ENCODE peak calls at places on chromosome 12, in nine cellular contexts. M is H7, O is astrocyte, N is upper lobe of left lung, D is ovary, P is Peyer's patch, K is upper lobe of right lung, H is aorta, X is adipocyte. J is an unnamed sample. For H3K36me3, the result is how much of the 10 kb centered on the place peaks cover.

GRCh38 chr12:102980350-102980749 is 22.9 kb downstream of the ASCL1 start:
- DNase-seq in K (no peak), D (no peak), X (no peak), O (no peak), H (no peak), M (no peak), N (no peak), P (no peak), J (no peak)

GRCh38 chr12:70543444-70543843 is 93.8 kb downstream of the PTPRB start:
- DNase-seq in X (peak), O (peak), H (no peak), M (no peak), D (no peak), K (no peak), P (no peak), N (no peak), J (peak)

GRCh38 chr12:6838854-6839253 is 1.9 kb upstream of the GNB3 start:
- DNase-seq in O (no peak), X (no peak), K (no peak), H (peak), D (no peak), P (no peak), N (no peak), M (no peak), J (no peak)

GRCh38 chr12:76768566-76768965 is 4.7 kb downstream of the ZDHHC17 start:
- DNase-seq in O (no peak), D (no peak), M (no peak), P (no peak), H (no peak), N (no peak), K (no peak), X (peak), J (peak)

GRCh38 chr12:132776816-132777568 is 15.4 kb upstream of the ANKLE2 start:
- DNase-seq in O (peak), X (no peak), N (no peak), H (peak), K (no peak), D (peak), M (no peak), P (no peak), J (no peak)

GRCh38 chr12:121711925-121712461 is 559 bp upstream of the TMEM120B start:
- DNase-seq in D (no peak), K (no peak), P (no peak), O (no peak), H (peak), X (peak), M (no peak), N (no peak), J (peak)

GRCh38 chr12:54565658-54566552 is 16.5 kb downstream of the PDE1B start:
- DNase-seq in H (no peak), X (no peak), N (no peak), P (no peak), M (peak), D (no peak), O (no peak), K (no peak), J (no peak)

GRCh38 chr12:1529862-1530591 is 64.4 kb downstream of the FBXL14 start:
- DNase-seq in K (peak), H (no peak), P (no peak), O (no peak), X (peak), M (peak), D (peak), N (no peak), J (no peak)

GRCh38 chr12:126874427-126875026 is 1392.4 kb upstream of the TMEM132C start:
- DNase-seq in P (peak), M (peak), K (peak), D (peak), O (peak), H (peak), X (peak), N (peak), J (no peak)

GRCh38 chr12:94717656-94718055 is 67.3 kb upstream of the TMCC3 start:
- DNase-seq in H (no peak), D (no peak), K (no peak), M (no peak), X (no peak), O (no peak), N (no peak), P (no peak), J (peak)

GRCh38 chr12:88624911-88625310 is 44.6 kb upstream of the KITLG start:
- DNase-seq in O (peak), M (no peak), D (no peak), K (no peak), X (peak), P (no peak), H (no peak), N (no peak), J (peak)

GRCh38 chr12:30823140-30823669 is 68.5 kb upstream of the CAPRIN2 start:
- DNase-seq in K (peak), M (peak), D (peak), P (peak), O (no peak), X (no peak), H (peak), N (peak), J (no peak)

GRCh38 chr12:131279281-131279921 is 325.7 kb downstream of the ADGRD1 start:
- DNase-seq in O (no peak), K (peak), P (peak), M (no peak), X (no peak), N (peak), H (peak), D (peak), J (no peak)

GRCh38 chr12:108881953-108882352 is 2.1 kb downstream of the DAO start:
- DNase-seq in N (no peak), H (no peak), K (no peak), P (no peak), O (no peak), M (no peak), X (no peak), D (no peak), J (peak)

GRCh38 chr12:26092706-26093105 is 32.1 kb downstream of the BHLHE41 start:
- DNase-seq in D (no peak), M (no peak), P (no peak), O (peak), H (no peak), X (no peak), K (no peak), N (no peak), J (no peak)

GRCh38 chr12:64160718-64161060 is 61.4 kb downstream of the KICS2 start:
- DNase-seq in K (no peak), X (peak), N (no peak), H (no peak), P (no peak), O (peak), D (no peak), M (no peak), J (peak)

GRCh38 chr12:12521044-12521485 is 41.6 kb downstream of the DUSP16 start:
- DNase-seq in P (no peak), D (no peak), M (no peak), H (no peak), K (no peak), O (peak), N (no peak), X (no peak), J (no peak)

GRCh38 chr12:28024231-28024995 is 51.9 kb upstream of the PTHLH start:
- DNase-seq in M (no peak), O (peak), H (no peak), P (no peak), K (no peak), N (no peak), X (peak), D (no peak), J (peak)

GRCh38 chr12:57243521-57244305 is 7.3 kb downstream of the STAC3 start:
- DNase-seq in P (peak), M (peak), H (peak), D (peak), K (peak), O (no peak), N (peak), X (peak), J (peak)

GRCh38 chr12:44227601-44228000 is 391.7 kb downstream of the TMEM117 start:
- DNase-seq in P (no peak), D (no peak), X (peak), K (no peak), N (no peak), M (no peak), O (no peak), H (no peak), J (peak)

GRCh38 chr12:106120578-106121105 is 18.1 kb downstream of the NUAK1 start:
- DNase-seq in K (no peak), P (no peak), M (no peak), O (no peak), X (no peak), N (no peak), H (no peak), D (no peak), J (no peak)

GRCh38 chr12:116594325-116595038 is 35.3 kb downstream of the MAP1LC3B2 start:
- DNase-seq in O (no peak), P (no peak), K (peak), X (no peak), H (peak), M (no peak), N (peak), D (no peak), J (no peak)

GRCh38 chr12:70666364-70666763 is 29.1 kb upstream of the PTPRB start:
- DNase-seq in D (no peak), O (no peak), N (no peak), P (no peak), K (no peak), H (no peak), X (no peak), M (no peak), J (no peak)

GRCh38 chr12:48032597-48032996 is 28.3 kb upstream of the COL2A1 start:
- DNase-seq in D (no peak), N (no peak), M (peak), X (no peak), O (no peak), K (no peak), H (no peak), P (no peak), J (no peak)

GRCh38 chr12:68844318-68844745 is 36.4 kb downstream of the MDM2 start:
- DNase-seq in D (no peak), N (peak), P (no peak), H (no peak), M (no peak), O (no peak), X (no peak), K (no peak), J (no peak)

GRCh38 chr12:68842784-68843567 is 35.0 kb downstream of the MDM2 start:
- DNase-seq in X (no peak), H (no peak), M (no peak), K (no peak), O (no peak), D (no peak), N (no peak), P (no peak), J (no peak)

GRCh38 chr12:68846811-68847210 is 38.8 kb downstream of the MDM2 start:
- DNase-seq in D (no peak), K (no peak), N (no peak), H (no peak), M (no peak), O (no peak), X (no peak), P (no peak), J (no peak)

GRCh38 chr12:68842123-68842522 is 34.1 kb downstream of the MDM2 start:
- DNase-seq in M (no peak), X (no peak), N (no peak), K (no peak), O (no peak), D (no peak), P (no peak), H (no peak), J (no peak)

GRCh38 chr12:68844788-68845695 is 37.1 kb downstream of the MDM2 start:
- DNase-seq in N (peak), D (no peak), O (no peak), K (no peak), M (no peak), X (no peak), H (no peak), P (no peak), J (no peak)
- H3K36me3 ChIP-seq in N (under half), D (under half), O (under half), K (under half), M (under half), X (under half), H (under half), P (under half), J (under half)

GRCh38 chr12:45599196-45599595 is 130.3 kb upstream of the ARID2 start:
- DNase-seq in N (no peak), M (no peak), O (no peak), P (no peak), X (no peak), H (no peak), K (no peak), D (no peak), J (peak)
- H3K4me3 ChIP-seq in N (no peak), M (no peak), O (no peak), P (no peak), X (no peak), H (no peak), K (no peak), D (no peak), J (no peak)

GRCh38 chr12:331287-331686 is 57.8 kb downstream of the KDM5A start:
- DNase-seq in M (no peak), O (no peak), K (no peak), D (no peak), H (no peak), N (no peak), X (no peak), P (no peak), J (no peak)
- H3K36me3 ChIP-seq in M (under half), O (under half), K (half or more), D (under half), H (under half), N (half or more), X (half or more), P (under half), J (under half)

DNA sequence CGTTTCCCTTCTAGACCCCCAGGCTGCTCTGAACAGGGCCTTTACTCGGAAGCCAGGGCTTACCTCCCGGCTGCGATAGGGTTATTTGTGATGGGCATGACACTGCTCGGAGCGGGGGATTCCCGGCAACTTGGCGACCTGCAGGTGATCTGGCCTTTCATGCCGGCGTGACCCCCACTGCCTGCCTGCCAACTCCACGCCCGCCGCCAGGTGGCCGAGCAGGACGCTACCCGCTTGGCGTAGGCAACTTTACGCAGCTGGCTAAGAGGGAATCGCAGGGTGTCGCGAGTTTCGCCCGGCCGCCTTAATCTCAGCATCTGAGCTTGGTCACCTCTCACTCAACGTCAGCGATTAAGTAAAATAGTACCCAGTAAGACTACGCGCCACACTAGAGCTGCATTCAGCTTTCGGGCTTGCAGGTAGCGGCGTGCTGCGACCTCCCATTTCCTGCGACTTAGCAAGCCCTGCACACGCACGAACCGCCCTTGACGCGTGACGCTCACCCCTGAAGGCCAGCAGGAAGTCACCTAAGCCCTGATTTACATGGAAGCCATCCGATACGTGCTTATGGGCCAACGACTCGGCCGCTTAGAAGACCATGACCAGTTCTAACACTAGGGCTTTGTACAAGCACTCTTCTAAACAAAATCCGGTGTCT is 33.3 kb downstream of the WBP11 start:
- DNase-seq in O (peak), D (peak), P (peak), H (peak), X (peak), M (peak), N (peak), K (peak), J (peak)
- H3K4me3 ChIP-seq in O (peak), D (peak), P (peak), H (peak), X (peak), M (peak), N (peak), K (peak), J (peak)

GRCh38 chr12:124354400-124354799 is 59.5 kb downstream of the RFLNA start:
- DNase-seq in H (no peak), M (no peak), N (no peak), P (no peak), O (no peak), X (no peak), K (no peak), D (no peak), J (no peak)
- H3K36me3 ChIP-seq in H (under half), M (under half), N (half or more), P (under half), O (half or more), X (half or more), K (half or more), D (under half), J (under half)

DNA sequence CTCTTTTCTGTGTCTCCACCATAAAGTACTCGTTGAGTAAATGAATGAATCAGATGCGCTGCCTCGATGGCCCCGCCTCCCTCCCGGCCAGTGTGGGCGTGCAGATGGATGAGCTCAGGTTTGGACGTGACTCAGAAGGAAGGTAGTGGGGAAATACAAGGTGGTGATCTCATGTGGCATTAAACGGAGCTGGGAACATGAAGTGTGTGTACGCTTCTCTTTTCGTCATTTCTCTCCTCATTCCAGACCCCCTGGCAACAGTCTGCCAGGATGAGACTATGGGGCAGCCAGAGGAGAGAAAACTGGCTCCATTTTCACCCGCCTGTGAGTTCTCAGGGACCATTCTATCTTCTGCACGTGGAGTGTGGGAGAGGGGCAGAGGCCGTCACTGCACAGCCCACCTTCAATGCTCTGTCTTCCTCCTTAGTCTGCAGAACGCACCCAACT is 91.6 kb downstream of the TSPAN9 start:
- DNase-seq in X (peak), N (no peak), O (peak), H (no peak), M (peak), D (no peak), K (no peak), P (no peak), J (peak)
- H3K4me3 ChIP-seq in X (peak), N (no peak), O (no peak), H (no peak), M (no peak), D (no peak), K (no peak), P (no peak), J (no peak)